ENCODE peak calls at places on chromosomes 7 and 10, in five cellular contexts. P is GM12878, S is A549, M is K562, L is WTC11. N is an unnamed sample.
A peak's percentile ranks its signal among the peaks of the same experiment; 100 is the strongest.

GRCh38 chr10:124294811-124295770 is 123.6 kb downstream of the OAT start:
- DNase-seq in P (no peak), S (no peak), M (no peak), L (no peak), N (no peak)

GRCh38 chr10:88793747-88794299 is 8.7 kb upstream of the LIPM start:
- DNase-seq in P (peak; percentile 17), S (no peak), M (no peak), L (no peak), N (no peak)

GRCh38 chr10:52525761-52526160 is 211.7 kb downstream of the DKK1 start:
- DNase-seq in P (no peak), S (no peak), M (no peak), L (no peak), N (no peak)

GRCh38 chr10:86900955-86901354 is 56.5 kb downstream of the MMRN2 start:
- DNase-seq in P (no peak), S (no peak), M (no peak), L (no peak), N (no peak)

GRCh38 chr10:4383683-4384082 is 442.3 kb upstream of the AKR1E2 start:
- DNase-seq in P (no peak), S (no peak), M (no peak), L (no peak), N (no peak)

GRCh38 chr7:131649003-131649541 is 92.6 kb upstream of the PODXL start:
- DNase-seq in P (no peak), S (no peak), M (no peak), L (no peak), N (no peak)

GRCh38 chr7:155813791-155814568 is 1.7 kb upstream of the SHH start:
- DNase-seq in P (no peak), S (no peak), M (no peak), L (no peak), N (no peak)

GRCh38 chr10:114412907-114413386 is 8.6 kb upstream of the AFAP1L2 start:
- DNase-seq in P (no peak), S (peak; percentile 40), M (no peak), L (no peak), N (no peak)

GRCh38 chr7:73738220-73738611 is 386 bp downstream of the ABHD11 start:
- DNase-seq in P (no peak), S (peak; percentile 74), M (peak; percentile 94), L (peak; percentile 64), N (no peak)

GRCh38 chr7:26090927-26091519 is 61.0 kb upstream of the NFE2L3 start:
- DNase-seq in P (peak; percentile 30), S (peak; percentile 45), M (peak; percentile 48), L (no peak), N (peak; percentile 54)

GRCh38 chr7:65239707-65240352 is 133.8 kb upstream of the ZNF92 start:
- DNase-seq in P (no peak), S (peak; percentile 36), M (no peak), L (peak; percentile 68), N (peak; percentile 15)

GRCh38 chr10:115129752-115130151 is 36.6 kb downstream of the ATRNL1 start:
- DNase-seq in P (no peak), S (no peak), M (no peak), L (no peak), N (peak; percentile 10)

GRCh38 chr7:117704098-117704497 is 169.1 kb downstream of the CTTNBP2 start:
- DNase-seq in P (no peak), S (no peak), M (no peak), L (no peak), N (no peak)

GRCh38 chr10:110701618-110701971 is 57.5 kb downstream of the RBM20 start:
- DNase-seq in P (no peak), S (no peak), M (no peak), L (no peak), N (no peak)

GRCh38 chr10:95430231-95430951 is 130.8 kb downstream of the SORBS1 start:
- DNase-seq in P (peak; percentile 30), S (peak; percentile 70), M (peak; percentile 67), L (peak; percentile 55), N (peak; percentile 65)

GRCh38 chr7:40221836-40222235 is 87.0 kb downstream of the SUGCT start:
- DNase-seq in P (no peak), S (no peak), M (no peak), L (no peak), N (no peak)

GRCh38 chr10:130454543-130455000 is 318.4 kb downstream of the GLRX3 start:
- DNase-seq in P (no peak), S (no peak), M (no peak), L (no peak), N (no peak)

GRCh38 chr10:34859170-34859569 is 44.1 kb upstream of the PARD3 start:
- DNase-seq in P (no peak), S (no peak), M (no peak), L (no peak), N (peak; percentile 29)
- TF ChIP-seq ESRRA in P (no peak), S (no peak), M (no peak), L (no peak), N (no peak)

GRCh38 chr10:75717126-75717916 is 285.9 kb downstream of the LRMDA start:
- DNase-seq in P (no peak), S (no peak), M (no peak), L (no peak), N (peak; percentile 20)

GRCh38 chr10:75716506-75716905 is 285.1 kb downstream of the LRMDA start:
- DNase-seq in P (no peak), S (no peak), M (no peak), L (no peak), N (no peak)

GRCh38 chr10:75722609-75723008 is 291.2 kb downstream of the LRMDA start:
- DNase-seq in P (no peak), S (no peak), M (no peak), L (no peak), N (no peak)

GRCh38 chr10:75723319-75723965 is 292.0 kb downstream of the LRMDA start:
- DNase-seq in P (no peak), S (no peak), M (no peak), L (no peak), N (no peak)

DNA sequence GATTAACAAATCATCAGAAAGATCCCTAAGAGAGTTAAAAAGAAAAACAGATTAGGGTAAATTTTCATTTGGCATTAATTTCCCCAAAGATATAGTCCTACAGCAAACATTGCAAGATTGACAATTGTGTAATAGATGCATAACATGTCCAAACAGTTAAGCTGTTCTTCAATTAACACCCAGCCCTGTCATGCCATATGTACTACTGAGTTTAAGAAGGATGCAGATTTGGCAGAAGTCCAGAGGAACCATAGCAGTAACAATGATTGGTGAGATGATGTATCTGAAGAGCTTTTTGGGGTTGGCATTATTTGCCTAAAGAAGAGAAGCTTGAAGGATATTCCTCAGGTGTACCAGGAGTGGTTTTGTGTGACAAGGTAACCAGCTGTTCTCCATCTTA is 287.6 kb downstream of the LRMDA start:
- DNase-seq in P (no peak), S (no peak), M (no peak), L (no peak), N (no peak)
- TF ChIP-seq ESRRA in P (no peak), S (no peak), M (no peak), L (no peak), N (no peak)

GRCh38 chr7:42359946-42360345 is 122.9 kb upstream of the GLI3 start:
- DNase-seq in P (no peak), S (no peak), M (no peak), L (no peak), N (no peak)
- TF ChIP-seq ESRRA in P (no peak), S (no peak), M (no peak), L (no peak), N (no peak)

GRCh38 chr7:128792471-128793183 is 859 bp downstream of the CCDC136 start:
- DNase-seq in P (no peak), S (no peak), M (peak; percentile 67), L (no peak), N (no peak)
- TF ChIP-seq ESRRA in P (no peak), S (no peak), M (no peak), L (no peak), N (no peak)

GRCh38 chr10:71719464-71720303 is at the start of gene C10orf105:
- DNase-seq in P (no peak), S (no peak), M (no peak), L (peak; percentile 56), N (no peak)
- TF ChIP-seq ESRRA in P (no peak), S (no peak), M (no peak), L (no peak), N (no peak)